ENCODE peak calls at places on chromosomes 1 and 21, in four cellular contexts. T, W, X and G are unnamed samples. For H3K4me1, the result is how much of the 10 kb centered on the place peaks cover.

GRCh38 chr21:39181205-39181818 is 1.9 kb downstream of the PSMG1 start:
- DNase-seq in T (no peak), X (no peak), W (no peak), G (no peak)

GRCh38 chr1:159172599-159173291 is 1.3 kb downstream of the CADM3 start:
- DNase-seq in T (no peak), X (no peak), W (peak), G (no peak)

GRCh38 chr1:35835398-35835797 is 27.6 kb downstream of the AGO4 start:
- DNase-seq in X (no peak), T (no peak), W (no peak), G (no peak)

GRCh38 chr1:7470904-7471638 is 300.0 kb upstream of the VAMP3 start:
- DNase-seq in W (no peak), T (no peak), X (peak), G (no peak)

GRCh38 chr1:37764888-37765441 is at the start of gene EPHA10:
- DNase-seq in W (peak), T (no peak), X (no peak), G (no peak)

GRCh38 chr1:56825436-56825835 is 6.2 kb upstream of the FYB2 start:
- DNase-seq in X (no peak), T (no peak), W (no peak), G (no peak)

GRCh38 chr1:244710474-244711062 is 57.6 kb downstream of the DESI2 start:
- DNase-seq in X (no peak), T (no peak), W (peak), G (no peak)

GRCh38 chr1:19028546-19029129 is 72.2 kb upstream of the IFFO2 start:
- DNase-seq in W (peak), X (no peak), T (no peak), G (no peak)

GRCh38 chr1:212366901-212367300 is 47.8 kb downstream of the PACC1 start:
- DNase-seq in T (no peak), W (no peak), X (no peak), G (no peak)

GRCh38 chr1:102239247-102239646 is 242.5 kb upstream of the OLFM3 start:
- DNase-seq in X (no peak), T (no peak), W (no peak), G (no peak)

GRCh38 chr1:26029864-26030481 is 8.4 kb downstream of the EXTL1 start:
- DNase-seq in T (no peak), W (no peak), X (no peak), G (no peak)

GRCh38 chr1:114512595-114513280 is 1.7 kb upstream of the TRIM33 start:
- DNase-seq in T (peak), X (no peak), W (no peak), G (no peak)

GRCh38 chr1:192609110-192610079 is 26.6 kb upstream of the RGS13 start:
- DNase-seq in X (peak), T (peak), W (no peak), G (peak)

GRCh38 chr1:17919525-17920439 is 164.6 kb downstream of the ACTL8 start:
- DNase-seq in X (no peak), W (peak), T (peak), G (peak)

GRCh38 chr1:28122183-28122582 is 33.8 kb upstream of the EYA3 start:
- DNase-seq in X (no peak), W (no peak), T (no peak), G (no peak)

GRCh38 chr1:28126212-28126611 is 37.8 kb upstream of the EYA3 start:
- DNase-seq in X (no peak), T (no peak), W (no peak), G (no peak)

GRCh38 chr1:28126778-28127430 is 38.5 kb upstream of the EYA3 start:
- DNase-seq in T (no peak), W (no peak), X (no peak), G (no peak)

GRCh38 chr1:28119576-28119975 is 31.2 kb upstream of the EYA3 start:
- DNase-seq in T (no peak), W (no peak), X (no peak), G (no peak)

DNA sequence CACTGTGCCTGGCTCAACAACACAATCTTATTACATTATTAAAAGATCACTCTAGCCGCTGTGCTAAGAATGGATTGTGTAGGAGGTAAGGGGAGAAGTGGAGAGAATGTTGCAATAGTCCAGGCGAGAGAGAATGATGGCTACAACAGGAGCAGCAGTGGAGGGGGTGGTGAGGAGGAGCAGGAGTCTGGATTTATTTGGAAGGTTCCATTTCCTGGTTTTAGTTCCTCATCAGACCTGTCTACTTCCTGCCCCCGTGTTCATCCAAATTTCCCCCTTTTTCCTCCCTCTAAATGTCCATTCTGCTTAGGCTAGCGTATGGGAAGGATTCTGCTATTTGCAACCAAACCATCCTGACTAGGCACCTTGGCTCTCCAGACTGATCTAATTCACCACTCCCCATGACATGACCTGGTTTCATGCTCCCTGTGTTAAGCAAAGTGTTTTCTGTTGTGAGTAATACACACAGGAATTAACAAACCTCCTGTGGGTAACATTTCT is 35.1 kb upstream of the EYA3 start:
- DNase-seq in X (peak), W (no peak), T (no peak), G (no peak)
- H3K4me1 ChIP-seq in X (under half), W (under half), T (under half), G (under half)

GRCh38 chr1:156709031-156709430 is 3.6 kb upstream of the CRABP2 start:
- DNase-seq in T (no peak), X (no peak), W (no peak), G (no peak)
- H3K4me1 ChIP-seq in T (under half), X (under half), W (under half), G (under half)

GRCh38 chr1:155003766-155004351 is 1.3 kb downstream of the ZBTB7B start:
- DNase-seq in T (peak), X (peak), W (peak), G (no peak)
- H3K4me1 ChIP-seq in T (under half), X (half or more), W (under half), G (half or more)

GRCh38 chr1:208161005-208161404 is 83.2 kb downstream of the PLXNA2 start:
- DNase-seq in X (no peak), W (peak), T (no peak), G (no peak)
- H3K4me1 ChIP-seq in X (half or more), W (half or more), T (under half), G (under half)

DNA sequence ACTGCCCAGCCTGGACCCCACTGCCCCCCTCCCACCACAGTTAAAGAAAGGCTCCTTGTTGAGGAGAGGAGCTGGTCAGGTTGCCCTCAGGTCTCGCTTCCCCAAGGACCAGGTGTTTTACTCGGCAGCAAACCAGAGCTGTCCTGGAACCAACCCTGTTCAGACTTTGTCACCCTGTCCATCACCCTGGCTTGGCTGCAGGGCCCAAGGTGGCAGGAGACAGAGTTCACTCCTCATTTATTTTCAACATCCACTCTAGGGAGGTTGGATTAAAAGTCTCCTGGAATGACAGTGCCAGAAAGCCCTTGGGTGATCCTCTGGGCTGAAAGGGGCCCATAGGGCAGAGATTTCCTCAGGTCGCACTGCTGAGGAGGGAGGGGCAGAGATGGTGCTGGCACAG is 101.7 kb downstream of the TRABD2B start:
- DNase-seq in T (no peak), W (no peak), X (no peak), G (no peak)
- H3K4me1 ChIP-seq in T (under half), W (under half), X (under half), G (under half)

DNA sequence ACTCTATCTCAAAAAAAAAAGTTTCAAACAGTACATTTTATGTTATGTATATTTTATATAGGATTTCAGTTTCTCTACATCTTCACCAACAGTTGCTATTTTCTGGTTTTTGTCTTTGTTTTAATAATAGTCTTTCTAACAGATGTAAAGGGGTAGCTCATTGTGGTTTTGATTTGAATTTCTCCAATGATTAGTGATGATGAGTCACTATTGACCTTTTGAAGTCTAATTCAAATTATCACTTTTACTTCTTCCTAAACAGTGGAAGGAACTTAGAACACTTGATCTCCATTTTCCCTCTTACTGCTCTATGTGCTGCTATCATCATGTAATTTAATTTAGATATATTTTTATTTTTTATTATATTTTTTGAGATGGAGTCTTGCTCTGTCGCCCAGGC is 31.7 kb upstream of the SHCBP1L start:
- DNase-seq in X (no peak), W (no peak), T (no peak), G (no peak)
- H3K4me1 ChIP-seq in X (under half), W (under half), T (under half), G (under half)

DNA sequence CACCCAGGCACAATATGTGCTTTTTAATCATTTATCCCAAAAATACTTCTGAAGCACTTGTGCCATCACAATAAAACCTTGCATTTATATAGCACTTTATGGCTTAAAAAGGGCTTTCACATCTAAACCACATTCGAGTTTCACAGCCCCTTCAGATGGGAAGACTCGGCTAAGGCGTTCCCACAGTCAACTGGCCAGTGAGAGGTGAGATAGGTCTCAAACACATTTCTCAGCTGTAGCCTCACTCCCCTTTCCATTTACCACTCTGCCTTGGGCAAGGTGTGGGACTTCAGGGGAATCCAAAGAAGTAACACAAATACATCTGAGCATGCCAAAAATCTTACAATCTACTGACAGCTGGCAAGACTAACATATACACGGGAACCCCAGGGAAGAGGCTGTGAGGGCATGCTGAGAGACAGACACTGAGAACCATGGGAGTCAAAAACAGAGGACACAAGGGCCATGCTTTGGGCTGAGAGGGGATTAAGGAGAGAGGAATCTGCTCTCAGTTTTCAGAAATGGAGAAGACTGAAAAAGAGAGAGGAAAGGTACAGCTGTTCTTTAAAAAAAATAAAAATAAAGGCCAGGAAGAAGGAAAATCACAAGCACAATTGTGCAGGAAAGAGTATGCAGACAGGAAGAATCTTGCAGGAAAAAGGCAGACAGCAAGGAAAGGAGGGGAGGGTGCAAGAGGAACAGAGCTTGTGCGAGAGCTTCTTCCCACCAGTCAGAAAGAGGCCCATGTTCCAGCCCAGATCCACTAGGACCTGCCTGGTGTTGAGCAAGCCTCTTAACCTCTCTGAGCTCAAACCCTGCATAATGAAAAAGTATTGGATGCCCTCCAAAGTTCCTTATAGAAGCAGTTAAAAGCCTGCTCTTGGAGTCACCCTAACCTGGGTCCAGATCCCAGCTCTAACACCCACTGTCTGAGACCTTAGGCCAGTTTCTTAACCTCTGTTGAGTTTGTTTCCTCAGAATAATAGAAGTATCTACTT is 73.5 kb downstream of the JAK1 start:
- DNase-seq in W (peak), X (no peak), T (no peak), G (no peak)
- H3K4me1 ChIP-seq in W (under half), X (half or more), T (half or more), G (half or more)

GRCh38 chr1:14598007-14598497 is 433 bp upstream of the KAZN start:
- DNase-seq in X (no peak), T (no peak), W (peak), G (no peak)
- H3K4me1 ChIP-seq in X (under half), T (under half), W (under half), G (under half)